ENCODE peak calls at places on chromosome 1, in four cellular contexts. Q, L, Z and M are unnamed samples.

GRCh38 chr1:201708085-201708512 is 120.9 kb upstream of the IPO9 start:
- DNase-seq in Q (no peak), L (no peak), Z (no peak), M (no peak)

GRCh38 chr1:2115922-2116341 is 65.7 kb downstream of the PRKCZ start:
- DNase-seq in Q (no peak), L (no peak), Z (no peak), M (no peak)

GRCh38 chr1:228784191-228784590 is 48.9 kb downstream of the RHOU start:
- DNase-seq in Q (no peak), L (no peak), Z (no peak), M (no peak)

GRCh38 chr1:158155673-158156072 is 25.0 kb upstream of the CD1D start:
- DNase-seq in Q (no peak), L (no peak), Z (peak), M (no peak)

GRCh38 chr1:67171978-67172377 is 5.7 kb downstream of the IL23R start:
- DNase-seq in Q (no peak), L (no peak), Z (no peak), M (no peak)

GRCh38 chr1:46723901-46724300 is 5.0 kb upstream of the EFCAB14 start:
- DNase-seq in Q (no peak), L (no peak), Z (no peak), M (no peak)

GRCh38 chr1:48661726-48662483 is 114.8 kb downstream of the BEND5 start:
- DNase-seq in Q (no peak), L (no peak), Z (no peak), M (no peak)

GRCh38 chr1:183585038-183585437 is 5.2 kb downstream of the NCF2 start:
- DNase-seq in Q (no peak), L (no peak), Z (no peak), M (no peak)

GRCh38 chr1:233242827-233243483 is 52.6 kb downstream of the PCNX2 start:
- DNase-seq in Q (no peak), L (no peak), Z (no peak), M (no peak)

GRCh38 chr1:108671142-108671541 is 10.2 kb upstream of the HENMT1 start:
- DNase-seq in Q (no peak), L (no peak), Z (no peak), M (no peak)

GRCh38 chr1:69993787-69994186 is 211.6 kb downstream of the LRRC40 start:
- DNase-seq in Q (no peak), L (no peak), Z (no peak), M (no peak)

GRCh38 chr1:163337631-163338030 is 15.9 kb downstream of the NUF2 start:
- DNase-seq in Q (no peak), L (no peak), Z (no peak), M (no peak)

GRCh38 chr1:212030936-212031528 is 4.3 kb downstream of the INTS7 start:
- DNase-seq in Q (peak), L (no peak), Z (peak), M (no peak)

GRCh38 chr1:107934573-107934972 is 30.4 kb downstream of the VAV3 start:
- DNase-seq in Q (no peak), L (peak), Z (no peak), M (no peak)

GRCh38 chr1:121522061-121522759 is 337.4 kb downstream of the SRGAP2C start:
- DNase-seq in Q (peak), L (no peak), Z (no peak), M (no peak)

GRCh38 chr1:27332536-27333281 is 9.1 kb upstream of the SYTL1 start:
- DNase-seq in Q (no peak), L (no peak), Z (peak), M (peak)

GRCh38 chr1:37391181-37391949 is 83.0 kb upstream of the ZC3H12A start:
- DNase-seq in Q (no peak), L (no peak), Z (peak), M (peak)

GRCh38 chr1:171999756-172000155 is 158.5 kb downstream of the DNM3 start:
- DNase-seq in Q (no peak), L (no peak), Z (no peak), M (no peak)

GRCh38 chr1:105485207-105485606 is 1571.3 kb upstream of the PRMT6 start:
- DNase-seq in Q (no peak), L (no peak), Z (no peak), M (no peak)

GRCh38 chr1:234111458-234112142 is 207.1 kb downstream of the SLC35F3 start:
- DNase-seq in Q (peak), L (no peak), Z (peak), M (peak)

GRCh38 chr1:154419620-154420020 is 14.5 kb downstream of the IL6R start:
- DNase-seq in Q (peak), L (no peak), Z (no peak), M (no peak)
- TF ChIP-seq NFIC in Q (peak), L (no peak), Z (no peak), M (peak)

DNA sequence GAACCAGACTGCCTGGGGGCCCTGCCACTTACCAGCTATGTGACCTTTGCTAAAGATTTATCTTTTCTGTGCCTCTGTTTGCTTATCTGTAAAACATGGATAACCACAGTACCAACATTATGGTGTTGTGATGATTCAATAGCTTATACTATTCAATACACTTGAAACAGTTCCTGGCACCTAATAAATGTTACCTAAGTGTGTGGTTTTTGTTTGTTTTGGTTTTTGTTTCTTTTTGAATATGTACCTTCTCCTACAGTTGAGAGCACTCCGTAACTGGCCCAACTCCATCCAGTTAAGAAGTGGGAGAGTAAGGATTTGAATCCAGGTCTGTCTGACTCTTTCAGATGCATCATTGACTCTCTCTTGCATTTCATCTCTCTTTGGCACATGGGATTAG is 125.8 kb upstream of the C8B start:
- DNase-seq in Q (no peak), L (no peak), Z (no peak), M (no peak)
- TF ChIP-seq NFIC in Q (no peak), L (no peak), Z (no peak), M (no peak)

DNA sequence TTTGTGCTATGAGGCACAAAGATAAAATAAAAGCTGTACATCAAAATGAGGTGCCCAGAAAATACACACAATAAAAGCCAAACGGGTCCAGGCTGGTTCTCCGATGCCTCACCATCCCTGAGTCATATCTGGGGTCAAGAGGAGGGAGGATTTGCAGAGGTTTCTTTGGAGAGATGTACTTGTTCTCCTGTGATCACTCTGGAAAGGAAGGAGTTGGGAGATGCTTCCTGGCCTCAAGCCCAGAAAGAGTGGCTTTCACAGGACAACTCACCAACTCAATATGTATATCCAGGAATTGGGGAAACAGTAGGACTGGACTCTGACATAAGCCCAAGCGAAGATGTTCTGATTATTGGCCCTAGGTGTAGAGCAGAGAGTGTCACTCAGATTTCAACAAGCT is 51.9 kb downstream of the DIPK1A start:
- DNase-seq in Q (no peak), L (no peak), Z (no peak), M (no peak)
- TF ChIP-seq NFIC in Q (no peak), L (no peak), Z (no peak), M (peak)

DNA sequence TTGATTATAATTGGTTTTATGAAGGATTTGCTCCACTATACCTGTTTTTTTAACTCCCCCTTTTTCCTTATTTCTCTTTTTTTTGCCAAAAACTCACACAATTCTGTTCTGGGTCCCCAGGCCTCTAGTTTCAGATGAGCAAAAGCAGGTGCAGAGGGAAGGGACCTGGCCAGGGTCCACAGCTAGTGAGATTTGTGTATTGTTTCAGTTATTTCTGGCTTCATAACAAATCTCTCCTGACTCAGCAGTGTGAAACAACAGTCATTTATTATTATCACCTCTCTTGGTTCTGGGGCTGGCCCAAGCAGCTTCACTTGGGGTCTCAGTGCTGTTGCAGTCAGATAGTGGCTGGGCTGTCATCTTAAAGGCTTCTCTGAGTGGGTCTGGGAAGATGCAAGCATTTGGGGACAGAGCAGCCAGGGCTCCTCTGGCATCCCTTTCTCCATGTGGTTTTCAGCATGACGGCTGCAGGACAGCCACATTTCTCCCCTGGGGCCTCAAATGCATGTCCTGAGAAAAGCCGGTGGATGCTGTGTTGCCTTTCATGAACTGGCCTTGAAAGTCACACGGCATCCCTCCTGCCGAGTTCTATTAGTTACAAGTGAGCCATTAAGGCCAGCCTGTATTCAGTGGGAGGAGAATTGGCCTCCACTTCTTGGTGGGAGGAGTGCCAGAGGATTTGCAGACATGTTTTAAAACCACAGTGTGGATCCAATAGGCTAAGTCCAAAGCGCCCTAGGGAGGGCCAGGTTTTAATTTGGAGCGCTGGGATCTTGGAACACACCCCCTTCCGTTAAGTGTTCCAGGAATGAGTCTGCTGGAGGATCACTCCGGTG is 137.1 kb downstream of the CAMTA1 start:
- DNase-seq in Q (no peak), L (no peak), Z (no peak), M (peak)
- TF ChIP-seq NFIC in Q (no peak), L (no peak), Z (no peak), M (no peak)

DNA sequence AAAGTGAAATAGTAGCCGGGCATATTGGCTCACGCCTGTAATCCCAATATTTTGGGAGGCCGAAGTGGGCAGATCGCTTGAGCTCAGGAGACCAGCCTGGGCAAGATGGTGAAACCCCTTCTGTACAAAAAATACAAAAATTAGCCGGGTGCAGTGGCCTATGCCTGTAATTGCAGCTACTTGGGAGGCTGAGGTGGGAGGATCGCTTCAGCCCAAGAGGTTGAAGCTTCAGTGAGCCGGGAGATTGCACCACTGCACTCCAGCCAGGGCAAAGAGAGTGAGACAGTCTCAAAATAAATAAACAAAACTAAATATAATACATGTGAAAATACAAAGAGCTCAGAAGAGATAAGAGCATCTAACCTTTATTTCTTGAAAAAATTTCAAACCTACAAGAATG is 2.3 kb upstream of the MSTO1 start:
- DNase-seq in Q (no peak), L (no peak), Z (no peak), M (no peak)
- TF ChIP-seq NFIC in Q (no peak), L (no peak), Z (no peak), M (no peak)